ENCODE peak calls at places on chromosomes 11 and 22, in six cellular contexts. N, Z, M, T, W and O are unnamed samples.

GRCh38 chr22:49482811-49483210 is 344.9 kb downstream of the BRD1 start:
- DNase-seq in N (no peak), Z (no peak), M (no peak), T (no peak), W (no peak), O (no peak)

GRCh38 chr11:70104419-70104818 is 26.3 kb downstream of the ANO1 start:
- DNase-seq in N (no peak), Z (no peak), M (no peak), T (no peak), W (no peak), O (no peak)

GRCh38 chr11:57288771-57289579 is 35.8 kb downstream of the TNKS1BP1 start:
- DNase-seq in N (no peak), Z (peak; percentile 96), M (no peak), T (peak; percentile 56), W (no peak), O (no peak)

GRCh38 chr22:46730568-46731245 is 7.3 kb downstream of the CERK start:
- DNase-seq in N (no peak), Z (no peak), M (no peak), T (peak; percentile 82), W (no peak), O (no peak)

GRCh38 chr11:22666700-22667439 is 459 bp downstream of the GAS2 start:
- DNase-seq in N (no peak), Z (no peak), M (peak; percentile 39), T (peak; percentile 24), W (peak; percentile 19), O (peak; percentile 67)

GRCh38 chr22:41966607-41967240 is 2.5 kb upstream of the SEPTIN3 start:
- DNase-seq in N (peak; percentile 95), Z (peak; percentile 88), M (no peak), T (peak; percentile 92), W (no peak), O (peak; percentile 81)

GRCh38 chr11:61505640-61506155 is 2.9 kb upstream of the LRRC10B start:
- DNase-seq in N (no peak), Z (no peak), M (no peak), T (no peak), W (no peak), O (no peak)

GRCh38 chr22:42138122-42138770 is 7.6 kb upstream of the CYP2D6 start:
- DNase-seq in N (no peak), Z (no peak), M (no peak), T (no peak), W (no peak), O (no peak)

GRCh38 chr22:22944268-22944985 is 56.8 kb downstream of the IGLL5 start:
- DNase-seq in N (no peak), Z (no peak), M (no peak), T (no peak), W (no peak), O (peak; percentile 27)

GRCh38 chr11:83241291-83241946 is 44.7 kb downstream of the CCDC90B start:
- DNase-seq in N (peak; percentile 90), Z (peak; percentile 77), M (peak; percentile 41), T (peak; percentile 78), W (no peak), O (peak; percentile 63)

GRCh38 chr22:26579331-26579886 is 10.5 kb downstream of the TPST2 start:
- DNase-seq in N (no peak), Z (no peak), M (no peak), T (no peak), W (no peak), O (no peak)
- H3K4ac ChIP-seq in N (no peak overlapping the region), Z (no peak overlapping the region), M (no peak overlapping the region), T (no peak overlapping the region), W (no peak overlapping the region), O (no peak overlapping the region)

GRCh38 chr22:43485717-43486116 is 73.9 kb downstream of the MPPED1 start:
- DNase-seq in N (no peak), Z (no peak), M (no peak), T (no peak), W (no peak), O (no peak)
- H3K14ac ChIP-seq in N (no peak overlapping the region), Z (no peak overlapping the region), M (no peak overlapping the region), T (no peak overlapping the region), W (no peak overlapping the region), O (no peak overlapping the region)

GRCh38 chr22:39241632-39242388 is 3.0 kb downstream of the PDGFB start:
- DNase-seq in N (peak; percentile 16), Z (no peak), M (no peak), T (no peak), W (no peak), O (no peak)

GRCh38 chr22:39240841-39241631 is 3.7 kb downstream of the PDGFB start:
- DNase-seq in N (peak; percentile 94), Z (no peak), M (no peak), T (peak; percentile 79), W (no peak), O (no peak)

GRCh38 chr22:39243443-39244072 is 1.2 kb downstream of the PDGFB start:
- DNase-seq in N (peak; percentile 55), Z (no peak), M (no peak), T (peak; percentile 40), W (no peak), O (no peak)

GRCh38 chr22:39242809-39243442 is 1.9 kb downstream of the PDGFB start:
- DNase-seq in N (peak; percentile 77), Z (no peak), M (no peak), T (peak; percentile 58), W (no peak), O (peak; percentile 67)

GRCh38 chr22:39242389-39242808 is 2.4 kb downstream of the PDGFB start:
- DNase-seq in N (no peak), Z (no peak), M (no peak), T (no peak), W (no peak), O (no peak)
- H3K4ac ChIP-seq in N (peak overlapping the region; percentile 46), Z (no peak overlapping the region), M (peak overlapping the region; percentile 8), T (no peak overlapping the region), W (no peak overlapping the region), O (no peak overlapping the region)

GRCh38 chr11:9069256-9069655 is 22.1 kb downstream of the SCUBE2 start:
- DNase-seq in N (no peak), Z (no peak), M (no peak), T (no peak), W (no peak), O (no peak)

GRCh38 chr11:9070740-9071476 is 20.5 kb downstream of the SCUBE2 start:
- DNase-seq in N (peak; percentile 70), Z (no peak), M (no peak), T (no peak), W (no peak), O (no peak)

GRCh38 chr11:9065614-9066431 is 25.6 kb downstream of the SCUBE2 start:
- DNase-seq in N (peak; percentile 83), Z (peak; percentile 24), M (no peak), T (peak; percentile 34), W (no peak), O (no peak)

GRCh38 chr11:9069861-9070470 is 21.4 kb downstream of the SCUBE2 start:
- DNase-seq in N (peak; percentile 67), Z (no peak), M (no peak), T (no peak), W (no peak), O (no peak)

GRCh38 chr11:9066432-9066925 is 24.9 kb downstream of the SCUBE2 start:
- DNase-seq in N (no peak), Z (no peak), M (no peak), T (no peak), W (no peak), O (no peak)
- H3K14ac ChIP-seq in N (no peak overlapping the region), Z (no peak overlapping the region), M (no peak overlapping the region), T (peak overlapping the region; percentile 16), W (no peak overlapping the region), O (no peak overlapping the region)

GRCh38 chr11:116065519-116065918 is 561.3 kb upstream of the CADM1 start:
- DNase-seq in N (no peak), Z (no peak), M (no peak), T (no peak), W (no peak), O (no peak)
- H3K4ac ChIP-seq in N (peak overlapping the region; percentile 74), Z (no peak overlapping the region), M (no peak overlapping the region), T (no peak overlapping the region), W (no peak overlapping the region), O (no peak overlapping the region)

DNA sequence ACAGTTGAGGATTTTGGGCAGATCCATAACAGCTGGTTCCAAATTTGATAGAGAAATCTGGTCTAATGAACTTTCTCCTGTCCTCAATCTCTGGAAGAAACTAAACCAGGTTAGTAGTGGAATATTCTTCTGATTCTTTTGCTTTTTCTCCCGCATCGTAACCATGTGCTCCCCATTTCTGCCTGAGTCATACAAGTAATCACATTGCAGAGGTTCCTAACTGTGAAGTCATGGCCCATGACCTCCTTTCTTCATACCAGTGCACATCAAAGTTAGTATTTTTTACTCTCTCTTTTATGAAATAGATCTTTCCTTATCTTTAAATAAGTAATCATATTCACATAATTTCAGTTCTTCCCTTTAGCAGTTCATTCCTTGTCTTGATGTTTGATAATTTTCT is 249.0 kb downstream of the DYNC2H1 start:
- DNase-seq in N (peak; percentile 72), Z (peak; percentile 71), M (no peak), T (peak; percentile 21), W (no peak), O (no peak)
- H3K14ac ChIP-seq in N (no peak overlapping the region), Z (no peak overlapping the region), M (no peak overlapping the region), T (no peak overlapping the region), W (no peak overlapping the region), O (no peak overlapping the region)